ENCODE peak calls at places on chromosome 6, in nine cellular contexts. B is CD8-positive, alpha-beta T cell; T is esophagus squamous epithelium; Z is fibroblast of lung; U is breast epithelium; W is aorta; H is effector memory CD4-positive, alpha-beta T cell; K is PC-3; V is ovary. R is an unnamed sample.

GRCh38 chr6:31158863-31159855 is 770 bp downstream of the TCF19 start:
- DNase-seq in B (no peak), T (no peak), Z (peak; percentile 15), U (no peak), W (peak; percentile 36), H (peak; percentile 6), K (peak; percentile 46), V (peak; percentile 46), R (peak; percentile 89)

GRCh38 chr6:41538556-41539182 is 7.5 kb upstream of the FOXP4 start:
- DNase-seq in B (no peak), T (no peak), Z (peak; percentile 31), U (no peak), W (no peak), H (no peak), K (no peak), V (no peak), R (no peak)

GRCh38 chr6:158506577-158506976 is 53.3 kb upstream of the TMEM181 start:
- DNase-seq in B (no peak), T (no peak), Z (no peak), U (no peak), W (no peak), H (no peak), K (no peak), V (no peak), R (peak; percentile 95)

GRCh38 chr6:47034919-47035318 is 7.2 kb downstream of the ADGRF1 start:
- DNase-seq in B (no peak), T (no peak), Z (peak; percentile 84), U (no peak), W (no peak), H (no peak), K (peak; percentile 99), V (no peak), R (no peak)

GRCh38 chr6:107114872-107115694 is at the start of gene BEND3:
- DNase-seq in B (peak; percentile 55), T (no peak), Z (no peak), U (no peak), W (peak; percentile 78), H (peak; percentile 27), K (peak; percentile 5), V (peak; percentile 64), R (peak; percentile 89)

GRCh38 chr6:52000064-52000463 is 87.3 kb downstream of the PKHD1 start:
- DNase-seq in B (no peak), T (no peak), Z (no peak), U (no peak), W (no peak), H (no peak), K (peak; percentile 56), V (no peak), R (no peak)

GRCh38 chr6:130466052-130466743 is 100.4 kb downstream of the TMEM200A start:
- DNase-seq in B (no peak), T (no peak), Z (no peak), U (no peak), W (no peak), H (no peak), K (peak; percentile 18), V (no peak), R (no peak)

GRCh38 chr6:167030222-167031072 is 31.2 kb downstream of the CEP43 start:
- DNase-seq in B (no peak), T (no peak), Z (no peak), U (no peak), W (no peak), H (no peak), K (no peak), V (no peak), R (no peak)

GRCh38 chr6:36247691-36248090 is 22.2 kb upstream of the PNPLA1 start:
- DNase-seq in B (no peak), T (no peak), Z (no peak), U (no peak), W (peak; percentile 30), H (no peak), K (peak; percentile 45), V (no peak), R (no peak)

GRCh38 chr6:54050750-54051149 is 60.5 kb upstream of the MLIP start:
- DNase-seq in B (no peak), T (no peak), Z (peak; percentile 21), U (no peak), W (no peak), H (no peak), K (no peak), V (no peak), R (no peak)

GRCh38 chr6:130252527-130253237 is 29.9 kb upstream of the SAMD3 start:
- DNase-seq in B (no peak), T (no peak), Z (no peak), U (no peak), W (no peak), H (no peak), K (no peak), V (no peak), R (no peak)

GRCh38 chr6:161546632-161547031 is 272.8 kb upstream of the AGPAT4 start:
- DNase-seq in B (no peak), T (no peak), Z (no peak), U (no peak), W (no peak), H (no peak), K (no peak), V (no peak), R (no peak)

GRCh38 chr6:161549977-161550655 is 276.3 kb upstream of the AGPAT4 start:
- DNase-seq in B (no peak), T (no peak), Z (no peak), U (no peak), W (no peak), H (no peak), K (peak; percentile 38), V (no peak), R (peak; percentile 21)

GRCh38 chr6:161548713-161549112 is 274.9 kb upstream of the AGPAT4 start:
- DNase-seq in B (no peak), T (no peak), Z (no peak), U (no peak), W (no peak), H (no peak), K (no peak), V (no peak), R (no peak)

GRCh38 chr6:161545741-161546140 is 271.9 kb upstream of the AGPAT4 start:
- DNase-seq in B (no peak), T (no peak), Z (no peak), U (no peak), W (no peak), H (no peak), K (no peak), V (no peak), R (no peak)

DNA sequence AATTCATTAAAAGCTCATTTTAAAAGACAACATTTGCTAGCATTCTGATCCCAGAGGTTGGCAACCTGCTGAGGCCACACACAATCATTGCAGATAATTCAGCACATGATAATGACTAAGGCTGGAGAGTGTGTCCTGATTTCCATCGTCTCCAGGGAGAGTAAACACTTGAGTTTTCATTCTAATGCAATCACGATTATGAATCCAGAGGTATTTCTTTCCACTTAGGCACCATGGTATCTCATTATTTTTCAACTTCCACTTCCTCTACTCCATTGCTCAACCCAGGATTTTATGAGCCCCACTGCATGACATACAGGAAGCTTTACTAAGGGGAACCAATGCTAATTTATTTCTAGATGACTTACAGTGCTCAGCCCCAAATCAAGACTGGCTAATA is 273.8 kb upstream of the AGPAT4 start:
- DNase-seq in B (no peak), T (no peak), Z (no peak), U (no peak), W (no peak), H (no peak), K (no peak), V (no peak), R (no peak)
- H3K4me3 ChIP-seq in B (no peak overlapping the region), T (no peak overlapping the region), Z (no peak overlapping the region), U (no peak overlapping the region), W (no peak overlapping the region), H (no peak overlapping the region), K (no peak overlapping the region), V (no peak overlapping the region), R (no peak overlapping the region)

DNA sequence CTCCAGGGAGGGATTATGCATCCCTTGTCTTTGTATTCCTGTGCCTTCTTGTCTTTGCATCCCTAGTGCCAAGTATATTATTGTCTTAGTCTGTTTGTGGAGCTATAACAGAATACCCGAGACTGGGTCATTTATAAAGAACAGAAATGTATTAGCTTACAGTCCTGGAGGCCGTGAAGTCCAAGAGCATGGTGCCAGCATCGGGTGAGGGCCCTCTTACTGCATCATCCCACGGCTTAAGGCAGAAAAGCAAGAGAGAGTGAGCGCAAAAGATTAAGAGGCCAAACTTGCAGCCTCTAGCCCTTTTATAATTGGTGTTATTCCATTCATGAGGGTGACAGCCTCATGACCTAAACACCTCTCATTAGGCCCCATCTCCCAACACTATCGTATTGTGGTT is 8.4 kb upstream of the IGF2R start:
- DNase-seq in B (no peak), T (no peak), Z (no peak), U (no peak), W (no peak), H (no peak), K (no peak), V (no peak), R (no peak)
- H3K36me3 ChIP-seq in B (no peaks in the 10 kb centered on the region), T (no peaks in the 10 kb centered on the region), Z (no peaks in the 10 kb centered on the region), U (no peaks in the 10 kb centered on the region), W (no peaks in the 10 kb centered on the region), H (no peaks in the 10 kb centered on the region), K (no peaks in the 10 kb centered on the region), V (no peaks in the 10 kb centered on the region), R (no peaks in the 10 kb centered on the region)

GRCh38 chr6:133245033-133245903 is 4.1 kb downstream of the EYA4 start:
- DNase-seq in B (no peak), T (no peak), Z (peak; percentile 20), U (no peak), W (no peak), H (no peak), K (no peak), V (no peak), R (no peak)
- H3K27me3 ChIP-seq in B (peaks cover 8% of the 10 kb centered on the region), T (peaks cover 25% of the 10 kb centered on the region), Z (no peaks in the 10 kb centered on the region), U (no peaks in the 10 kb centered on the region), W (no peaks in the 10 kb centered on the region), H (peaks cover 20% of the 10 kb centered on the region), K (no peaks in the 10 kb centered on the region), V (no peaks in the 10 kb centered on the region), R (peaks cover 53% of the 10 kb centered on the region)

GRCh38 chr6:110664933-110665332 is 150.3 kb downstream of the CDK19 start:
- DNase-seq in B (no peak), T (no peak), Z (peak; percentile 36), U (no peak), W (no peak), H (no peak), K (peak; percentile 32), V (no peak), R (no peak)

GRCh38 chr6:110660066-110660655 is 155.1 kb downstream of the CDK19 start:
- DNase-seq in B (no peak), T (no peak), Z (no peak), U (no peak), W (no peak), H (no peak), K (no peak), V (no peak), R (no peak)

GRCh38 chr6:110658621-110659211 is 156.6 kb downstream of the CDK19 start:
- DNase-seq in B (no peak), T (no peak), Z (no peak), U (no peak), W (no peak), H (no peak), K (no peak), V (no peak), R (no peak)

GRCh38 chr6:110662468-110663211 is 152.6 kb downstream of the CDK19 start:
- DNase-seq in B (no peak), T (no peak), Z (peak; percentile 67), U (no peak), W (no peak), H (no peak), K (peak; percentile 74), V (no peak), R (no peak)

DNA sequence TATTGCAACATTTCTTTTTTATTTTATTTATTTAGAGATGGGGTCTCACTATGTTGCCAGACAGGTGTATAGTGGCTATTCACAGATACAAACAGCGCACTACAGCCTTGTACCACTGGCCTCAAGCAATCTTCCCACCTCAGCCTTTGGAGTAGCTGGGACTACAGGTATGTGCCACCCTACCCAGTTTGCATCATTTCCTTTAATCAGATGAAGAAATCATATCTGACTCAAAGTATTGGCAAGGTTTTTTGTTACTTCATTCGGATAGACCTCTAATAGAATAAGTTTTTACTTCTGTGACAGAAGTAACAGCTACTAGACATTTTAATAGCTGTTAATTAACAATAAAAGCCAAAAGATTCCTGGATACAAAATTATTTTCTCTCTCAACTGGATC is 153.8 kb downstream of the CDK19 start:
- DNase-seq in B (no peak), T (no peak), Z (no peak), U (no peak), W (no peak), H (no peak), K (peak; percentile 72), V (no peak), R (no peak)
- H3K4me3 ChIP-seq in B (no peak overlapping the region), T (no peak overlapping the region), Z (no peak overlapping the region), U (no peak overlapping the region), W (no peak overlapping the region), H (no peak overlapping the region), K (no peak overlapping the region), V (no peak overlapping the region), R (no peak overlapping the region)